ENCODE peak calls at places on chromosome 1, in four cellular contexts. P is GM12878, H is H1, C is upper lobe of right lung. K is an unnamed sample.

GRCh38 chr1:1273535-1274298 is at the start of gene UBE2J2:
- DNase-seq in P (peak), H (peak), C (peak), K (peak)

GRCh38 chr1:179529482-179529881 is 46.3 kb downstream of the NPHS2 start:
- DNase-seq in P (no peak), H (peak), C (no peak), K (no peak)

GRCh38 chr1:190478193-190479007 is 736 bp upstream of the BRINP3 start:
- DNase-seq in P (no peak), H (no peak), C (peak), K (peak)

GRCh38 chr1:9890224-9890731 is 19.8 kb downstream of the CTNNBIP1 start:
- DNase-seq in P (no peak), H (no peak), C (no peak), K (no peak)

GRCh38 chr1:39361446-39361845 is 130.0 kb upstream of the BMP8A start:
- DNase-seq in P (no peak), H (no peak), C (no peak), K (no peak)

GRCh38 chr1:240942901-240943300 is 330.9 kb upstream of the GREM2 start:
- DNase-seq in P (no peak), H (no peak), C (no peak), K (no peak)

GRCh38 chr1:3869751-3870301 is 12.6 kb downstream of the DFFB start:
- DNase-seq in P (no peak), H (no peak), C (no peak), K (peak)

GRCh38 chr1:50969611-50970507 is at the start of gene CDKN2C:
- DNase-seq in P (no peak), H (no peak), C (peak), K (peak)

GRCh38 chr1:197731449-197731848 is 43.8 kb downstream of the DENND1B start:
- DNase-seq in P (no peak), H (no peak), C (no peak), K (no peak)

GRCh38 chr1:89580036-89580435 is 52.9 kb upstream of the LRRC8C start:
- DNase-seq in P (no peak), H (no peak), C (no peak), K (no peak)

GRCh38 chr1:183845681-183846080 is 40.8 kb downstream of the RGL1 start:
- DNase-seq in P (no peak), H (no peak), C (no peak), K (no peak)

GRCh38 chr1:245225709-245226464 is 71.1 kb downstream of the KIF26B start:
- DNase-seq in P (no peak), H (no peak), C (peak), K (no peak)

GRCh38 chr1:31762726-31763670 is 1.1 kb downstream of the ADGRB2 start:
- DNase-seq in P (no peak), H (no peak), C (peak), K (peak)

GRCh38 chr1:21239181-21239580 is 51.1 kb downstream of the ECE1 start:
- DNase-seq in P (no peak), H (no peak), C (no peak), K (peak)

GRCh38 chr1:164786980-164787833 is 228.2 kb downstream of the PBX1 start:
- DNase-seq in P (no peak), H (peak), C (peak), K (peak)

GRCh38 chr1:70290248-70290647 is 64.3 kb downstream of the ANKRD13C start:
- DNase-seq in P (no peak), H (no peak), C (no peak), K (no peak)

GRCh38 chr1:215156232-215156631 is 73.7 kb downstream of the KCNK2 start:
- DNase-seq in P (no peak), H (no peak), C (no peak), K (no peak)

GRCh38 chr1:223641523-223642039 is 23.9 kb downstream of the CAPN8 start:
- DNase-seq in P (no peak), H (no peak), C (no peak), K (no peak)

GRCh38 chr1:27444632-27445031 is 45.3 kb downstream of the WASF2 start:
- DNase-seq in P (no peak), H (no peak), C (no peak), K (no peak)

GRCh38 chr1:228830185-228830953 is 95.1 kb downstream of the RHOU start:
- DNase-seq in P (no peak), H (no peak), C (peak), K (no peak)

GRCh38 chr1:154736840-154737239 is 128.9 kb upstream of the ADAR start:
- DNase-seq in P (no peak), H (no peak), C (no peak), K (no peak)

GRCh38 chr1:30613188-30613587 is 110.2 kb downstream of the MATN1 start:
- DNase-seq in P (no peak), H (no peak), C (no peak), K (no peak)

GRCh38 chr1:169833179-169833901 is 38.6 kb upstream of the METTL18 start:
- DNase-seq in P (no peak), H (no peak), C (no peak), K (no peak)

GRCh38 chr1:146036990-146037646 is 15.6 kb upstream of the HJV start:
- DNase-seq in P (peak), H (no peak), C (peak), K (peak)

GRCh38 chr1:204583909-204584632 is 67.9 kb downstream of the MDM4 start:
- DNase-seq in P (no peak), H (no peak), C (no peak), K (no peak)

GRCh38 chr1:201732351-201732750 is 96.6 kb upstream of the IPO9 start:
- DNase-seq in P (no peak), H (no peak), C (no peak), K (no peak)

GRCh38 chr1:53390261-53390660 is 62.4 kb upstream of the LRP8 start:
- DNase-seq in P (no peak), H (no peak), C (no peak), K (peak)

GRCh38 chr1:5751171-5751556 is 241.1 kb downstream of the NPHP4 start:
- DNase-seq in P (no peak), H (no peak), C (peak), K (no peak)

GRCh38 chr1:219900201-219900600 is 28.2 kb downstream of the SLC30A10 start:
- DNase-seq in P (no peak), H (no peak), C (no peak), K (no peak)

GRCh38 chr1:42552636-42553035 is 89.5 kb downstream of the CCDC30 start:
- DNase-seq in P (no peak), H (no peak), C (no peak), K (no peak)

GRCh38 chr1:17743925-17744324 is 11.2 kb upstream of the ACTL8 start:
- DNase-seq in P (no peak), H (no peak), C (no peak), K (no peak)

GRCh38 chr1:184889902-184890301 is 84.4 kb downstream of the NIBAN1 start:
- DNase-seq in P (no peak), H (no peak), C (no peak), K (no peak)

GRCh38 chr1:51264470-51264869 is 28.4 kb downstream of the RNF11 start:
- DNase-seq in P (no peak), H (no peak), C (no peak), K (no peak)

GRCh38 chr1:206011057-206011456 is 7.9 kb upstream of the RAB7B start:
- DNase-seq in P (no peak), H (no peak), C (no peak), K (no peak)

GRCh38 chr1:16017461-16018303 is at the start of gene HSPB7:
- DNase-seq in P (no peak), H (no peak), C (peak), K (peak)

GRCh38 chr1:167137285-167138192 is 43.7 kb downstream of the STYXL2 start:
- DNase-seq in P (no peak), H (no peak), C (no peak), K (no peak)

GRCh38 chr1:151885479-151885878 is 23.8 kb downstream of the THEM4 start:
- DNase-seq in P (no peak), H (no peak), C (no peak), K (no peak)

GRCh38 chr1:219031821-219032220 is 141.9 kb upstream of the LYPLAL1 start:
- DNase-seq in P (no peak), H (no peak), C (no peak), K (no peak)

GRCh38 chr1:4825841-4826450 is 171.5 kb downstream of the AJAP1 start:
- DNase-seq in P (no peak), H (peak), C (no peak), K (peak)

GRCh38 chr1:11478571-11479374 is at the start of gene DISP3:
- DNase-seq in P (peak), H (peak), C (peak), K (peak)
- TF ChIP-seq CTCF in P (peak), H (peak), C (peak), K (peak)

DNA sequence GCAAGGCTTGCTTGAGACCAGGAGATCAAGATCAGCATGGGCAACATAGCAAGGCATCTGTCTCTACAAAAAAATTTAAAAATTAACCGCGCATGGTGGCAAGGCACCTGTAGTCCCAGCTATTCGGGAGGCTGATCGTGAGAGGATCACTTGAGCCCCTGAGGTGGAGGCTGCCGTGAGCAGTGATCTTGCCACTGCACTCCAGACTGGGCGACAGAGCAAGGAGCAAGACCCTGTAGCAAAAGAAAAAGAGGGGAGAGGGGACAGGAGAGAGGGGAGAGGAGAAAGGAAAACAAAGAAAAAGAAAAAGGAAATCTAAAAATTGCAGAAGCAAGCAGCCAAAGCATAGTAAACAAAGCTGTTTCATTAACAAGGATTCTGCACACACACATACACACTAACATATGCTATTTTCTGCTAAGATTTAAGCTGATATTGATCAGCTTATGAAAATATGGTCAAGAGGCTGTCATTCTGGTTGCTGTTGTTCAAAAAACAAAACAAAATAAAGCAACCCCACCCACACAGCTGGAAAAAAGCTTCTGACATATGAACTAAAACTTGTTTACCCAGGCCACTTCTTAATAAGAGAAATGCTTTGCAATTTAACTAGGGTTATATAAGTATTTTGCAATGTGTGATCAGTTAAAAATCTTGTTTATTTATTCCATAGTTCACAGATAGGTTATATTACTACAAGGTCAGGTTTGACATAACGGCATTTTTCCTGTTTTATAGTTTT is 1.8 kb downstream of the ARNT start:
- DNase-seq in P (no peak), H (no peak), C (no peak), K (no peak)
- H3K4me3 ChIP-seq in P (peak), H (peak), C (peak), K (peak)

DNA sequence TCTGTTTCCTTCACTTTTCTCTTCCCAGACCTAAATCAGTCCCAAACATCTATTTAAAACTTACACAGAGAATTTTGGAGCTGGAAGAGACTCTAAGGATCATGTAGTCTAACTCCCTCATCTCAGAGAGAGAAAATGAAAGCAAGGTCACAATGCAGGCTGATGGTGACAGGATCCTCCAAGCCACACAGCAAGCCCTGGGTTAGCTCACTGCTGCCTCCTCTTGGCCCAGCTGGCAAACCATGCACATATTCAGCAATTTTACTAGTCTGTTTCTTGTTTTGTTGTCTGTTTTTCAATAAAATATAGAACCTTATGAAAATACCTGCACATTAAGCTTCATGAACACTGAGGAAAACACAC is 27.7 kb upstream of the LY9 start:
- DNase-seq in P (peak), H (no peak), C (peak), K (peak)
- TF ChIP-seq CTCF in P (peak), H (peak), C (peak), K (peak)

DNA sequence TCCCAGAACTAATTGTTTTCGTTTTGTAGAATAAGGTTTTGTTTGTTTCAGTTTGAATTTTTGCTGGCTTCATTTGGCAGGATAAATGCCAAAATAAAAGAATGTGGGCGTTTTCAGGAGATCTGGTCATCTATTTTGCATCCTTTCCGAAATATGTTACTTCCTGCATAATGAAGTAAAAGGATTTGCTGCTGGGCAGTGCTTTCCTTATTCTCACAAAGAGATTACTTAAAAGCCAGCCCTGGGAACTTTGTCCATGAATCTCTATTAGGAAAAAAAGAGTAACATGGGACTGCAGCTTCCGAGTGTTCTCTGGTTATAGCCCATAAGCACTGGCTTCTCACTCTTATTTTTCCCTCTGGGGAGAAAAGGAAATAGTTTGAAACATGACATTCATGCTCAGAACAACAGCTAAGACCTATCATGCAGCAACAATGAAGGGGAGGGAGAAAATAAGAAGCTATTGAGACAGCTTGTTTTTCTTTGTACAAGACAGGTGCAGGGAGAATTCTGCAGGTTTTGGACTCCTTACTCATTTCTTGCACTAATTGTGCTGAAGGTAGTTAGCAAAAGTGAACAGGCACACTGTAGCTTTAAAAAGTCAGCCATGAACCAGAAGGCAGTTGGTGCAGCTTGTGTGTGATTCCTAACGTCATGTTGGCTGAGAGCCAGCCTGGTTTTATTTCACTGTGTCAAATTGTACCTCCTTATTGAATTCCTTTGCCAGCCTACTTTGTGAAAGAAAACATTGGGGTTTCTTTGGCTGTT is at the start of gene SAMD13:
- DNase-seq in P (peak), H (no peak), C (no peak), K (peak)
- H3K4me3 ChIP-seq in P (peak), H (peak), C (peak), K (peak)

DNA sequence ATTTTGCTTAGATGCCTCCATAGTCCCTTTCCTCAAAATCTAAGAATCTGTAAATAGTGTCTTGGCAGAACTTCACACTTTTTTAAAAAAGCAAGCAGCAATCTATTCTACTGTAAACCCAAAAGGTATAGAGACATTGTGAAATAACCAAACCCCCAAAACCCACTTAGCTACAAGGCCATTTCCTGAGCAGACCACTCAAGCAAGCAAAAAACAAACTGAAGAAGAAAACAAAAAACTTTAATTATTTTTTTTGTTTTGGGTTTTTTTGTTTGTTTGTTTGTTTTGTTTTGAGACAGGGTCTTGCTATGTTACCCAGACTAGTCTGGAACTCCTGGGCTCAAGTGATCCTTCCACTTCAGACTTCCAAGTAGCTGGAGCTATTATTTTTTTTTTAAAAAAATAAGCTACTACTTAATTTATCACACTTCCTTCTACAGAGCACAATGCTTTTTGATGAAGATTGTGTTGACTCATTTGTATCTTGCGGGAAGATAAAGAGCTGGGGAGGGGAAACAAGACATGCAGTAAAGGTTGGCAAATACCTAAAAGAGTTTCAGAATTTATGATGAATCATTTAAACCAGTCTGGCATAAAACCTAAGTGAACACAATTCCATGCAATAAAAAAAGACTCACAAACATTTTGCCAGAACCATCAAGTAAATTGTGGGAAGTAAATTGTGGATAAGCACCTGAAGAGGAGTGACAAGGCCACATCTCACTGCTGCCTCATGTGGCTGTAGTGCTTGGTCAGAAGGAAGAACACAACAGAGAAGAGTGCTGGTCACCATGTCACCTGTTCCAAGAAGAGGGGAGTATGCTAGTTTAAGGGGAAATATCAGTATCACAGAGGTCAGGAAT is 2.7 kb upstream of the PTPN22 start:
- DNase-seq in P (peak), H (no peak), C (no peak), K (peak)
- TF ChIP-seq CTCF in P (peak), H (peak), C (no peak), K (peak)

GRCh38 chr1:243849089-243850012 is 692 bp downstream of the AKT3 start:
- DNase-seq in P (no peak), H (no peak), C (peak), K (peak)

GRCh38 chr1:243850013-243850367 is at the start of gene AKT3:
- DNase-seq in P (no peak), H (no peak), C (peak), K (no peak)

GRCh38 chr1:243851129-243851756 is 1.2 kb upstream of the AKT3 start:
- DNase-seq in P (no peak), H (no peak), C (no peak), K (peak)

GRCh38 chr1:243850368-243851128 is 505 bp upstream of the AKT3 start:
- DNase-seq in P (no peak), H (no peak), C (peak), K (peak)

GRCh38 chr1:243851765-243852164 is 1.7 kb upstream of the AKT3 start:
- DNase-seq in P (no peak), H (no peak), C (no peak), K (no peak)
- H3K4me3 ChIP-seq in P (peak), H (peak), C (no peak), K (peak)

DNA sequence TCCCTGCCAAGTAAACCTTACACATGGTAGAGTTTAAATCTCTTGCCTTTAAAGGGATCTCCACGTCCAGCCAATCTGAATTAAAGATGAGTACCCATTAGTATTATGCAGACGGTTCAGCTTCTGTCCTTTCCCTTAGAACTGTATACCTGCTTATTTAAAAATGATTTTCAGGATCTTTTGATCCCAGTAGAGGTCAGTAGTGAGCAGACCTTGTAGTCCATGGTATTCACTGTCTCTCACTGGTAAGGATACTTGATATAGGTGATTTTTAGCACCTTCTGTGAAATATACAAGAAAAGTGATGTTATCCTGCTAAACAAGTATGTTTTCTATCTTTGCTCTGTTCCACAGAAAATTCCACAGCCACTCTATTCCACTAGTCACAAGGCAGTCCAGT is 1211.6 kb upstream of the ADGRL4 start:
- DNase-seq in P (no peak), H (no peak), C (no peak), K (peak)
- TF ChIP-seq CTCF in P (peak), H (no peak), C (peak), K (peak)

K was measured in GM12865.